ENCODE peak calls at places on chromosomes 2 and 18, in six cellular contexts. G, X, D, T, E and Q are unnamed samples.

GRCh38 chr2:42086500-42086953 is 38.7 kb downstream of the PKDCC start:
- DNase-seq in G (peak; percentile 68), X (no peak), D (no peak), T (peak; percentile 38), E (peak; percentile 59), Q (no peak)

GRCh38 chr2:217412721-217413120 is 552.9 kb upstream of the TNP1 start:
- DNase-seq in G (peak; percentile 69), X (no peak), D (no peak), T (peak; percentile 76), E (no peak), Q (no peak)

GRCh38 chr2:65067806-65068553 is 11.8 kb downstream of the CEP68 start:
- DNase-seq in G (no peak), X (no peak), D (no peak), T (no peak), E (no peak), Q (no peak)

GRCh38 chr2:173196080-173196479 is 120.4 kb downstream of the MAP3K20 start:
- DNase-seq in G (no peak), X (no peak), D (no peak), T (no peak), E (no peak), Q (no peak)

GRCh38 chr2:192150166-192150565 is 44.6 kb downstream of the TMEFF2 start:
- DNase-seq in G (no peak), X (no peak), D (no peak), T (no peak), E (no peak), Q (no peak)

GRCh38 chr2:240703417-240704341 is 12.0 kb downstream of the AQP12A start:
- DNase-seq in G (no peak), X (peak; percentile 32), D (no peak), T (no peak), E (no peak), Q (no peak)

GRCh38 chr2:241498115-241499070 is 10.0 kb downstream of the STK25 start:
- DNase-seq in G (no peak), X (no peak), D (no peak), T (no peak), E (no peak), Q (no peak)

GRCh38 chr2:217868911-217869334 is 133.9 kb downstream of the TNS1 start:
- DNase-seq in G (peak; percentile 64), X (no peak), D (no peak), T (peak; percentile 70), E (no peak), Q (no peak)

GRCh38 chr18:56302161-56302560 is 336.2 kb downstream of the TXNL1 start:
- DNase-seq in G (no peak), X (no peak), D (no peak), T (no peak), E (no peak), Q (no peak)

GRCh38 chr2:188134241-188134640 is 157.4 kb upstream of the GULP1 start:
- DNase-seq in G (no peak), X (no peak), D (no peak), T (no peak), E (no peak), Q (no peak)